ENCODE peak calls at places on chromosomes 6 and 20, in nine cellular contexts. H, B, A, W, I, N, F, T and Q are unnamed samples.

GRCh38 chr6:120681204-120681603 is 653.1 kb downstream of the TBC1D32 start:
- DNase-seq in H (no peak), T (no peak), A (no peak), I (no peak), B (no peak), N (no peak), W (no peak), F (no peak), Q (no peak)

GRCh38 chr20:634526-634925 is 18.5 kb downstream of the SRXN1 start:
- DNase-seq in B (no peak), H (no peak), W (no peak), A (no peak), F (no peak), N (no peak), I (no peak), T (no peak), Q (no peak)

GRCh38 chr20:49699200-49699992 is 14.3 kb downstream of the B4GALT5 start:
- DNase-seq in W (no peak), B (no peak), N (no peak), A (no peak), F (peak), T (no peak), H (no peak), I (no peak), Q (no peak)

GRCh38 chr20:8670900-8671229 is 398.0 kb upstream of the PLCB4 start:
- DNase-seq in T (peak), N (no peak), H (no peak), I (no peak), W (no peak), A (no peak), B (no peak), F (no peak), Q (no peak)

GRCh38 chr20:59670786-59671492 is 66.6 kb downstream of the PHACTR3 start:
- DNase-seq in H (no peak), I (no peak), F (no peak), W (no peak), B (no peak), T (no peak), N (no peak), A (no peak), Q (no peak)

GRCh38 chr6:130675072-130675471 is 152.1 kb upstream of the SMLR1 start:
- DNase-seq in N (no peak), W (no peak), T (no peak), H (no peak), F (no peak), A (no peak), I (no peak), B (peak), Q (no peak)

GRCh38 chr6:154432533-154433476 is 76.2 kb upstream of the IPCEF1 start:
- DNase-seq in F (no peak), A (no peak), W (no peak), I (no peak), T (no peak), B (no peak), H (no peak), N (no peak), Q (no peak)

GRCh38 chr20:5654557-5654956 is 95.6 kb upstream of the SHLD1 start:
- DNase-seq in I (no peak), F (no peak), N (no peak), B (no peak), A (peak), W (peak), H (no peak), T (peak), Q (no peak)

GRCh38 chr20:16747291-16747811 is 807 bp upstream of the OTOR start:
- DNase-seq in H (no peak), W (no peak), A (peak), I (peak), N (no peak), T (no peak), B (no peak), F (no peak), Q (no peak)

GRCh38 chr6:6002005-6002808 is 4.5 kb downstream of the NRN1 start:
- DNase-seq in W (no peak), T (no peak), F (no peak), I (peak), N (peak), H (no peak), A (no peak), B (no peak), Q (no peak)

GRCh38 chr6:105428342-105428957 is 25.6 kb upstream of the PREP start:
- DNase-seq in F (no peak), I (no peak), W (no peak), T (peak), B (peak), A (no peak), N (no peak), H (no peak), Q (no peak)

GRCh38 chr6:139686308-139686707 is 311.9 kb upstream of the CITED2 start:
- DNase-seq in A (no peak), F (no peak), W (no peak), T (no peak), B (no peak), I (no peak), N (no peak), H (no peak), Q (no peak)

GRCh38 chr6:14399635-14400034 is 282.1 kb downstream of the CD83 start:
- DNase-seq in B (no peak), N (no peak), H (no peak), I (no peak), A (no peak), F (no peak), T (no peak), W (no peak), Q (no peak)

GRCh38 chr20:53364617-53365016 is 229.0 kb downstream of the ZNF217 start:
- DNase-seq in B (no peak), I (no peak), A (no peak), H (no peak), F (no peak), N (no peak), T (no peak), W (no peak), Q (no peak)

GRCh38 chr6:126716826-126717514 is 377.1 kb downstream of the CENPW start:
- DNase-seq in W (no peak), H (no peak), B (no peak), N (peak), T (no peak), F (no peak), A (no peak), I (peak), Q (no peak)

GRCh38 chr6:144360401-144360800 is 75.3 kb downstream of the UTRN start:
- DNase-seq in A (no peak), W (no peak), H (no peak), T (no peak), B (no peak), I (no peak), F (no peak), N (no peak), Q (no peak)

GRCh38 chr20:11395581-11395980 is 522.1 kb upstream of the BTBD3 start:
- DNase-seq in W (no peak), I (no peak), H (no peak), T (no peak), N (no peak), B (no peak), A (no peak), F (no peak), Q (no peak)

GRCh38 chr20:13220857-13221297 is at the start of gene ISM1:
- DNase-seq in T (no peak), H (peak), I (peak), N (peak), B (peak), W (no peak), A (no peak), F (peak), Q (no peak)

GRCh38 chr6:113651920-113652319 is 205.2 kb upstream of the MARCKS start:
- DNase-seq in B (no peak), F (no peak), I (no peak), T (no peak), A (no peak), N (no peak), H (no peak), W (no peak), Q (no peak)

GRCh38 chr20:22686097-22686496 is 101.7 kb upstream of the FOXA2 start:
- DNase-seq in F (no peak), N (peak), W (peak), T (no peak), A (peak), H (peak), I (peak), B (peak), Q (peak)